ENCODE peak calls at places on chromosomes 5 and 9, in four cellular contexts. M, U, D and I are unnamed samples.
A peak's percentile ranks its signal among the peaks of the same experiment; 100 is the strongest.

GRCh38 chr5:87741891-87742290 is 329.2 kb upstream of the CCNH start:
- DNase-seq in D (no peak), U (no peak), M (no peak), I (no peak)

GRCh38 chr9:27673626-27674025 is 100.3 kb upstream of the C9orf72 start:
- DNase-seq in D (no peak), U (no peak), M (no peak), I (peak; percentile 17)

GRCh38 chr9:132547976-132548730 is 34.3 kb upstream of the BARHL1 start:
- DNase-seq in M (no peak), U (no peak), D (no peak), I (peak; percentile 1)

GRCh38 chr5:140309706-140310249 is 6.9 kb upstream of the PFDN1 start:
- DNase-seq in U (no peak), D (no peak), M (no peak), I (no peak)

GRCh38 chr5:41874512-41875060 is 4.4 kb upstream of the OXCT1 start:
- DNase-seq in M (no peak), U (no peak), D (no peak), I (no peak)

GRCh38 chr5:45639038-45639437 is 57.1 kb downstream of the HCN1 start:
- DNase-seq in M (no peak), U (peak; percentile 1), D (no peak), I (no peak)

GRCh38 chr9:78973906-78974305 is 597.9 kb upstream of the TLE4 start:
- DNase-seq in U (peak; percentile 6), D (peak; percentile 79), M (no peak), I (peak; percentile 93)

GRCh38 chr5:95835682-95836405 is 13.3 kb upstream of the GLRX start:
- DNase-seq in U (no peak), D (no peak), M (no peak), I (peak; percentile 49)

GRCh38 chr9:135443811-135444470 is 35.6 kb upstream of the PPP1R26 start:
- DNase-seq in M (no peak), U (no peak), D (no peak), I (no peak)

GRCh38 chr5:146020100-146020499 is 83.7 kb downstream of the SH3RF2 start:
- DNase-seq in U (no peak), D (no peak), M (no peak), I (no peak)

GRCh38 chr9:33677506-33677809 is 117.9 kb upstream of the PRSS3 start:
- DNase-seq in M (no peak), U (no peak), D (no peak), I (no peak)

GRCh38 chr9:33686942-33687341 is 108.4 kb upstream of the PRSS3 start:
- DNase-seq in M (no peak), U (no peak), D (no peak), I (no peak)

GRCh38 chr9:33677961-33678360 is 117.4 kb upstream of the PRSS3 start:
- DNase-seq in M (no peak), D (no peak), U (no peak), I (no peak)

GRCh38 chr9:33687779-33688178 is 107.6 kb upstream of the PRSS3 start:
- DNase-seq in D (peak; percentile 7), U (no peak), M (no peak), I (peak; percentile 1)

DNA sequence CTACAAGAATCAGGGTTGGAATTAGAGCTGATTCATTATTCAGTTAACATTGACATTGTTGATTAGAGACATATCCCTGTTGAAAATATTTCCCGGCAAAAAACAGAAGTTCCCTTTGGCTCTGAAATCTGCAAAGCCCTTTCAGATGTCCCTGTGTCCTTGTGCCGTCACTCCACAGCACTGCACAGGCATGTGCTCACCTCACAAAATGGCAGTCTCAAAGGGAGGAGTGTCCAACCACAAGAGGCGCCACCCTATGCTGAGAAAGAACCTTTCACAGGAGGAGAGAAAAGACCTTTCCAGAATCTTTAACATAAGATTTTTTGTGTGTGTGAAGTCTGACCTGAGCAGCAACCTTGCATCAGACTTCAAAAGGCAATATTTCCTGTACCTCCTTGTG is 112.8 kb upstream of the PRSS3 start:
- DNase-seq in D (no peak), M (no peak), U (no peak), I (no peak)
- H3K14ac ChIP-seq in D (no peak overlapping the region), M (no peak overlapping the region), U (no peak overlapping the region), I (no peak overlapping the region)

DNA sequence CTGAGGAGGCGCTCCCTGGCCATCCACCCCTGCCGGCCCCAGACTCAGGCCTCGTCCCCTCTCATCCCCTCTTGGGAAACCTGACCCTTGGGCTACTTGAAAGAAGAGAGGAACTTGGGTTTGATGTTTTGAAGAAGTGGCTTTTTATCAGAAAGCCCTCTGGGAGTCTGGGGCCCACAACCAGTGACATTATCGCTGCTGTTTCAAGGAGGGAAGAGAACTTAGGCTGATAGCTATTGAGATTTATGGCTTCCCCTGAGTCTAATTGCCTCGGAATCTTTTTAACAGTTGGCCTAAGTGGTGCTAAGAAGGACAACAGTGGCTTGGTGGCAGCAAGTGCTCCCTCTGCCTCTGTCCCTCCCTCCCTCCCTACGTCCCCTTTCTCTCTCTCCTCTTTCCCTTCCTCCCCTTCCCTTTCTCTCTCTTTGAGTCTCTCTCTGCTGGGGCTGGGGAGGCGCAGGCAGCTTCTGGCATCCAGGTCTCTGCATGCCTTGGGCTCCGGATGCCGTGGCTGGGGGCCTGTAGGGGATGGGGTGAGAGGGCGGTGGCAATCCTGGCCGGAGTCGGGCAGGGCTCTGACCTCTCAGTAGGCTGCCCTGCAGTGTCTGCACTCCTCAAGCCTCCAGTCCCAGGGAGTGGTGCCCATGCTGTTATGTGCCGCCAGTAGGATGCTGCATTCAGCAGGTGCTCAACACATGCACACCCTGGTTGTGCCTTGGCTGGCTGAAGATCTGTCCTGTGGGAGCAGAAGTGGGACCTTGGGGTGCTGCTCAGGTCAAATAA is 49.6 kb upstream of the RXRA start:
- DNase-seq in U (peak; percentile 24), M (no peak), D (no peak), I (no peak)
- H3K14ac ChIP-seq in U (no peak overlapping the region), M (no peak overlapping the region), D (no peak overlapping the region), I (no peak overlapping the region)

GRCh38 chr9:134404376-134405358 is 78.4 kb downstream of the RXRA start:
- DNase-seq in U (no peak), D (no peak), M (no peak), I (no peak)
- H3K14ac ChIP-seq in U (no peak overlapping the region), D (peak overlapping the region; percentile 20), M (no peak overlapping the region), I (no peak overlapping the region)

GRCh38 chr9:36292641-36293040 is 34.4 kb upstream of the GNE start:
- DNase-seq in D (no peak), U (no peak), M (peak; percentile 46), I (peak; percentile 59)

GRCh38 chr9:36293171-36293570 is 34.9 kb upstream of the GNE start:
- DNase-seq in D (no peak), U (no peak), M (no peak), I (peak; percentile 85)

GRCh38 chr9:36297798-36298197 is 39.5 kb upstream of the GNE start:
- DNase-seq in D (no peak), M (no peak), U (no peak), I (no peak)

GRCh38 chr9:36290996-36291395 is 32.7 kb upstream of the GNE start:
- DNase-seq in U (no peak), D (no peak), M (no peak), I (no peak)

DNA sequence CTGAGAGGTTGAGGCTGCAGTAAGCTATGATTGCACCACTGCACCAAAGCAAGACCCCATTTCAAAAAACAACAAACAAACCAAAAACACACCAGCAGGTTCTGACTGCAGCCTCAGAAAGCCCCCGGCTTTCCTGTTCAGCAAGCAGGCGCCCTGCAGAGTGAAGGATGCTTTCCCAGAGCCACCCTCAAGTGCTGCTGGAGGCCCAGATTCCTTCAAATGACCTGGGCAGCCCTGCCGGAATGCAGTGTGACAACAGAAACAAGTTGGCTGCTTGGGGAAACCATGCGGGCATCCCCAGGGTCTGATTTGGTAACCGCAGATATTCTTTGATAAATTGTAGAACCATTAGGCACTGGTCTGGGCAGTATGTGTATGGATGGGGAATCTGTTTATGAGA is 35.7 kb upstream of the GNE start:
- DNase-seq in D (no peak), U (no peak), M (no peak), I (peak; percentile 99)
- H3K14ac ChIP-seq in D (no peak overlapping the region), U (no peak overlapping the region), M (no peak overlapping the region), I (no peak overlapping the region)

DNA sequence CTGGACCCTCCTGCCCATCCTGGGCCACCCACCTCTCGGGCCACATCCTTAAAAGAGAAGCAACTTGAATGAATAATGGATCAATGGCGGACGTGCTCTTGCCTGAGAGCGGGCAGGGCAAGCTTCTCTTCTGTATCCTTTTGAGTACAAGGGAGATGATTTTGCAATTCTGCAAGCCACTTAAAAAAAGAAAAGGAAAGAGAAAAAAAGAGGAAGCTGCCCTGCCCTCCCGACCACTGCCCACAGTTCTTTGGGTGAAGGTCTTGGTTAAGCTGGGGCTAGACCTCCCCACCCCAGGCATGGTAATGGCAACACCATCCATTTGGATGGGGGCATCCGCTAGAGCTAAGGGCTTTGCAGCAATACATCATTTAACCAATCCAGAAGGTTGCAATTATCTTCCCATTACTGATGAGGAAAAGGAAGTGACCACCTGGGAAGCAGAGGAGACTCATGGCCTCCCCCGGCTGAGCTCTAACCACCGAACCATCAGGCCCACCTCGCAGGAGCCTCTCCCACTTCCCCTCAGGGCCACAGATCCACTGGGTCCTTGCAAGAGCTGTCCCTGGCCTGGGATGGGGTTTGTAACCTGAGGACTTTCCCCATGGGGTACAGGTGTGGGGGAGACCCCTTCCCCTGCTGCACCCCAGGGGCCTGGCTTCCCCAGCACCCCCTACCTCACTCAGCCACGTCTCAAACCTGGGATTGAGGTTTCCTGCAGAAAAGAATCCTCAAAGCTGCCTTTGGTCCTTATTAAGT is 27.8 kb upstream of the LAMC3 start:
- DNase-seq in D (no peak), M (no peak), U (no peak), I (no peak)
- H3K14ac ChIP-seq in D (no peak overlapping the region), M (no peak overlapping the region), U (no peak overlapping the region), I (no peak overlapping the region)

GRCh38 chr9:130354378-130354777 is 88.8 kb downstream of the HMCN2 start:
- DNase-seq in U (no peak), D (no peak), M (no peak), I (no peak)

GRCh38 chr9:130354806-130355205 is 89.2 kb downstream of the HMCN2 start:
- DNase-seq in M (no peak), D (no peak), U (no peak), I (no peak)

GRCh38 chr9:130358928-130359327 is 85.8 kb upstream of the ASS1 start:
- DNase-seq in M (no peak), D (no peak), U (no peak), I (no peak)

GRCh38 chr9:130356033-130356432 is 88.7 kb upstream of the ASS1 start:
- DNase-seq in U (no peak), D (no peak), M (no peak), I (no peak)

GRCh38 chr9:130356877-130357584 is 87.7 kb upstream of the ASS1 start:
- DNase-seq in D (no peak), M (no peak), U (no peak), I (no peak)
- H3K14ac ChIP-seq in D (no peak overlapping the region), M (no peak overlapping the region), U (no peak overlapping the region), I (no peak overlapping the region)

GRCh38 chr9:126373241-126373640 is 46.6 kb downstream of the MVB12B start:
- DNase-seq in D (peak; percentile 53), U (no peak), M (no peak), I (peak; percentile 83)

GRCh38 chr9:126374366-126374781 is 47.7 kb downstream of the MVB12B start:
- DNase-seq in U (no peak), M (no peak), D (no peak), I (no peak)

GRCh38 chr9:126367646-126368419 is 41.2 kb downstream of the MVB12B start:
- DNase-seq in U (no peak), D (no peak), M (no peak), I (no peak)

GRCh38 chr9:126372716-126373115 is 46.1 kb downstream of the MVB12B start:
- DNase-seq in U (no peak), D (no peak), M (no peak), I (no peak)

GRCh38 chr9:126371007-126371870 is 44.6 kb downstream of the MVB12B start:
- DNase-seq in U (no peak), D (no peak), M (peak; percentile 63), I (peak; percentile 31)
- H3K14ac ChIP-seq in U (no peak overlapping the region), D (no peak overlapping the region), M (peak overlapping the region; percentile 34), I (peak overlapping the region; percentile 95)